ENCODE peak calls at places on chromosomes 7 and 10, in ten cellular contexts. E is cardiac muscle cell, J is fibroblast of lung, W is ovary, V is transverse colon, H is H1, K is AG04450, I is right atrium auricular region, T is body of pancreas, Q is hepatocyte. X is an unnamed sample.

GRCh38 chr7:157813053-157813452 is 476.2 kb downstream of the DNAJB6 start:
- DNase-seq in E (no peak), J (no peak), W (no peak), V (no peak), H (no peak), K (no peak), I (no peak), T (no peak), Q (no peak), X (no peak)

GRCh38 chr10:70265032-70265689 is 18.6 kb downstream of the NPFFR1 start:
- DNase-seq in E (peak; percentile 62), J (no peak), W (no peak), V (no peak), H (peak; percentile 57), K (no peak), I (no peak), T (peak; percentile 49), Q (peak; percentile 53), X (no peak)

GRCh38 chr7:108805808-108806397 is 236.2 kb downstream of the DNAJB9 start:
- DNase-seq in E (no peak), J (peak; percentile 20), W (no peak), V (no peak), H (no peak), K (no peak), I (no peak), T (no peak), Q (peak; percentile 13), X (no peak)

GRCh38 chr10:27742926-27743735 is 2.5 kb downstream of the MKX start:
- DNase-seq in E (peak; percentile 54), J (peak; percentile 30), W (peak; percentile 76), V (peak; percentile 17), H (no peak), K (no peak), I (no peak), T (peak; percentile 28), Q (peak; percentile 46), X (no peak)

GRCh38 chr7:22629056-22629455 is 97.9 kb upstream of the IL6 start:
- DNase-seq in E (no peak), J (peak; percentile 22), W (no peak), V (no peak), H (no peak), K (no peak), I (no peak), T (no peak), Q (no peak), X (no peak)

GRCh38 chr10:127990846-127991542 is 84.1 kb downstream of the PTPRE start:
- DNase-seq in E (no peak), J (peak; percentile 98), W (no peak), V (no peak), H (no peak), K (no peak), I (no peak), T (no peak), Q (peak; percentile 45), X (no peak)

GRCh38 chr10:91340613-91341362 is 69.4 kb upstream of the HECTD2 start:
- DNase-seq in E (no peak), J (peak; percentile 96), W (no peak), V (no peak), H (no peak), K (peak; percentile 55), I (peak; percentile 70), T (no peak), Q (no peak), X (no peak)

GRCh38 chr10:110275140-110275729 is 29.5 kb downstream of the SMNDC1 start:
- DNase-seq in E (no peak), J (no peak), W (no peak), V (no peak), H (no peak), K (no peak), I (no peak), T (no peak), Q (no peak), X (no peak)

GRCh38 chr10:83817797-83818196 is 321.5 kb upstream of the GHITM start:
- DNase-seq in E (no peak), J (no peak), W (no peak), V (no peak), H (no peak), K (no peak), I (no peak), T (no peak), Q (no peak), X (no peak)

GRCh38 chr10:110311357-110311949 is 6.7 kb upstream of the SMNDC1 start:
- DNase-seq in E (peak; percentile 79), J (peak; percentile 45), W (peak; percentile 44), V (peak; percentile 43), H (no peak), K (peak; percentile 26), I (no peak), T (peak; percentile 67), Q (peak; percentile 81), X (no peak)

GRCh38 chr7:12139421-12139820 is 71.7 kb upstream of the TMEM106B start:
- DNase-seq in E (no peak), J (peak; percentile 98), W (no peak), V (no peak), H (no peak), K (no peak), I (no peak), T (no peak), Q (no peak), X (no peak)

GRCh38 chr10:68155615-68156205 is 46.4 kb downstream of the MYPN start:
- DNase-seq in E (peak; percentile 3), J (peak; percentile 53), W (no peak), V (no peak), H (no peak), K (no peak), I (no peak), T (no peak), Q (no peak), X (no peak)

GRCh38 chr7:101308245-101309085 is 13.1 kb downstream of the IFT22 start:
- DNase-seq in E (peak; percentile 72), J (peak; percentile 37), W (peak; percentile 60), V (peak; percentile 85), H (no peak), K (no peak), I (no peak), T (peak; percentile 94), Q (peak; percentile 89), X (no peak)
- TF ChIP-seq CTCF in E (no peak), J (no peak), W (no peak), V (no peak), H (no peak), K (no peak), I (no peak), T (no peak), Q (no peak), X (no peak)

GRCh38 chr10:60125928-60126327 is 219.6 kb upstream of the CCDC6 start:
- DNase-seq in E (no peak), J (no peak), W (no peak), V (no peak), H (no peak), K (no peak), I (no peak), T (no peak), Q (no peak), X (no peak)

GRCh38 chr10:60135020-60135419 is 228.7 kb upstream of the CCDC6 start:
- DNase-seq in E (no peak), J (no peak), W (no peak), V (no peak), H (no peak), K (no peak), I (no peak), T (no peak), Q (no peak), X (no peak)

GRCh38 chr10:60124536-60124935 is 218.2 kb upstream of the CCDC6 start:
- DNase-seq in E (no peak), J (no peak), W (no peak), V (no peak), H (no peak), K (no peak), I (no peak), T (no peak), Q (no peak), X (no peak)

GRCh38 chr10:60134548-60134947 is 228.2 kb upstream of the CCDC6 start:
- DNase-seq in E (no peak), J (no peak), W (no peak), V (no peak), H (no peak), K (no peak), I (no peak), T (no peak), Q (no peak), X (no peak)

GRCh38 chr10:60130130-60130579 is 223.8 kb upstream of the CCDC6 start:
- DNase-seq in E (no peak), J (no peak), W (no peak), V (no peak), H (no peak), K (no peak), I (no peak), T (peak; percentile 44), Q (peak; percentile 36), X (no peak)
- H3K27ac ChIP-seq in E (no peak overlapping the region), J (no peak overlapping the region), W (no peak overlapping the region), V (no peak overlapping the region), H (no peak overlapping the region), K (no peak overlapping the region), I (no peak overlapping the region), T (no peak overlapping the region), Q (no peak overlapping the region), X (no peak overlapping the region)

GRCh38 chr7:40219917-40220316 is 85.1 kb downstream of the SUGCT start:
- DNase-seq in E (no peak), J (peak; percentile 91), W (no peak), V (no peak), H (no peak), K (no peak), I (no peak), T (no peak), Q (no peak), X (no peak)
- TF ChIP-seq CTCF in E (no peak), J (no peak), W (no peak), V (no peak), H (no peak), K (no peak), I (no peak), T (no peak), Q (no peak), X (no peak)

DNA sequence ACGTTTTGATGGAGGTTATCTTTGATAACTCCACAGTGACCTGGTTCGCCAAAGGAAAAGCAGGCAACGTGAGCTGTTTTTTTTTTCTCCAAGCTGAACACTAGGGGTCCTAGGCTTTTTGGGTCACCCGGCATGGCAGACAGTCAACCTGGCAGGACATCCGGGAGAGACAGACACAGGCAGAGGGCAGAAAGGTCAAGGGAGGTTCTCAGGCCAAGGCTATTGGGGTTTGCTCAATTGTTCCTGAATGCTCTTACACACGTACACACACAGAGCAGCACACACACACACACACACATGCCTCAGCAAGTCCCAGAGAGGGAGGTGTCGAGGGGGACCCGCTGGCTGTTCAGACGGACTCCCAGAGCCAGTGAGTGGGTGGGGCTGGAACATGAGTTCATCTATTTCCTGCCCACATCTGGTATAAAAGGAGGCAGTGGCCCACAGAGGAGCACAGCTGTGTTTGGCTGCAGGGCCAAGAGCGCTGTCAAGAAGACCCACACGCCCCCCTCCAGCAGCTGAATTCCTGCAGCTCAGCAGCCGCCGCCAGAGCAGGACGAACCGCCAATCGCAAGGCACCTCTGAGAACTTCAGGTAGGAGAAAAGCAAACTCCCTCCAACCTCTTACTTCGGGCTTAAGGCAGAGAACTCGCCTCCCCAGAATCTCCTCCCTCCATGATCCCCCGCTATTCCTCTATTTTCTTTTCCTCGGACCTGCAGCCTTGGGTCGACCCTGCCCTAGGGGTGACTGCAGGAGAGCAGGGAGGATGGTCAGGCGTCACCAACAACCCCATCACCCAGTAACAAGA is at the start of gene SERPINE1:
- DNase-seq in E (peak; percentile 69), J (peak; percentile 100), W (peak; percentile 94), V (peak; percentile 74), H (no peak), K (peak; percentile 99), I (peak; percentile 96), T (peak; percentile 63), Q (peak; percentile 94), X (peak; percentile 47)
- H3K27ac ChIP-seq in E (peak within 1 kb of the TSS; percentile 21), J (peak within 1 kb of the TSS; percentile 73), W (peak within 1 kb of the TSS; percentile 59), V (peak within 1 kb of the TSS; percentile 59), H (no peak within 1 kb of the TSS), K (peak within 1 kb of the TSS; percentile 89), I (peak within 1 kb of the TSS; percentile 77), T (no peak within 1 kb of the TSS), Q (peak within 1 kb of the TSS; percentile 86), X (peak within 1 kb of the TSS; percentile 89)

X was measured in esophagus squamous epithelium.